ENCODE peak calls at places on chromosomes 11 and 22, in ten cellular contexts. N, X, A, R, U, Z, M, F, E and D are unnamed samples.

GRCh38 chr11:84249344-84250135 is 963.4 kb upstream of the CCDC90B start:
- DNase-seq in N (peak), E (no peak), Z (no peak), U (no peak), M (peak), R (no peak), F (no peak), A (no peak), X (no peak), D (no peak)

GRCh38 chr11:83219095-83219494 is 25.6 kb downstream of the ANKRD42 start:
- DNase-seq in M (peak), U (no peak), F (no peak), A (no peak), N (no peak), X (no peak), R (no peak), E (no peak), Z (no peak), D (no peak)

GRCh38 chr11:76251223-76251575 is 44.9 kb upstream of the WNT11 start:
- DNase-seq in X (no peak), U (no peak), R (no peak), N (no peak), M (no peak), A (no peak), F (no peak), E (no peak), Z (no peak), D (no peak)

GRCh38 chr11:12653729-12654128 is 20.5 kb upstream of the TEAD1 start:
- DNase-seq in Z (no peak), X (no peak), A (no peak), R (no peak), F (no peak), M (no peak), U (no peak), N (no peak), E (no peak), D (no peak)

GRCh38 chr11:32939866-32940265 is 47.3 kb downstream of the QSER1 start:
- DNase-seq in A (no peak), R (no peak), F (no peak), X (no peak), M (no peak), Z (no peak), N (no peak), E (no peak), U (no peak), D (no peak)

GRCh38 chr11:131370901-131371790 is 731 bp downstream of the NTM start:
- DNase-seq in R (no peak), A (no peak), E (no peak), F (no peak), U (no peak), M (no peak), X (no peak), N (no peak), Z (no peak), D (no peak)

GRCh38 chr22:44182591-44183588 is 2.2 kb downstream of the PARVG start:
- DNase-seq in R (peak), Z (no peak), M (no peak), A (peak), N (no peak), U (no peak), F (no peak), X (no peak), E (no peak), D (no peak)

GRCh38 chr11:112828433-112828832 is 132.8 kb upstream of the NCAM1 start:
- DNase-seq in R (no peak), M (no peak), E (no peak), A (no peak), U (no peak), N (no peak), X (no peak), F (no peak), Z (no peak), D (no peak)

GRCh38 chr11:123461164-123461563 is 31.1 kb downstream of the GRAMD1B start:
- DNase-seq in M (no peak), A (peak), R (no peak), X (no peak), U (no peak), F (no peak), Z (no peak), E (no peak), N (no peak), D (no peak)

GRCh38 chr11:45104790-45105084 is 41.7 kb upstream of the PRDM11 start:
- DNase-seq in F (peak), R (peak), N (no peak), X (no peak), E (no peak), Z (no peak), U (no peak), M (no peak), A (no peak), D (no peak)

GRCh38 chr22:26945565-26945964 is 288.2 kb downstream of the MIAT start:
- DNase-seq in Z (no peak), M (no peak), E (no peak), X (no peak), R (no peak), A (no peak), U (no peak), F (no peak), N (no peak), D (no peak)

GRCh38 chr11:134333951-134334350 is 2.2 kb downstream of the GLB1L2 start:
- DNase-seq in U (no peak), A (no peak), R (peak), N (no peak), F (no peak), M (no peak), X (no peak), Z (no peak), E (no peak), D (no peak)

GRCh38 chr22:32721328-32722180 is 80.0 kb upstream of the TIMP3 start:
- DNase-seq in A (no peak), N (no peak), F (no peak), M (no peak), R (no peak), X (no peak), E (no peak), U (no peak), Z (no peak), D (no peak)

GRCh38 chr22:50199251-50199721 is 1.5 kb upstream of the SELENOO start:
- DNase-seq in U (peak), Z (no peak), X (no peak), F (no peak), N (no peak), M (no peak), A (no peak), E (no peak), R (no peak), D (no peak)
- H3K4me3 ChIP-seq in U (no peak), Z (no peak), X (no peak), F (no peak), N (no peak), M (no peak), A (no peak), E (no peak), R (no peak), D (no peak)

DNA sequence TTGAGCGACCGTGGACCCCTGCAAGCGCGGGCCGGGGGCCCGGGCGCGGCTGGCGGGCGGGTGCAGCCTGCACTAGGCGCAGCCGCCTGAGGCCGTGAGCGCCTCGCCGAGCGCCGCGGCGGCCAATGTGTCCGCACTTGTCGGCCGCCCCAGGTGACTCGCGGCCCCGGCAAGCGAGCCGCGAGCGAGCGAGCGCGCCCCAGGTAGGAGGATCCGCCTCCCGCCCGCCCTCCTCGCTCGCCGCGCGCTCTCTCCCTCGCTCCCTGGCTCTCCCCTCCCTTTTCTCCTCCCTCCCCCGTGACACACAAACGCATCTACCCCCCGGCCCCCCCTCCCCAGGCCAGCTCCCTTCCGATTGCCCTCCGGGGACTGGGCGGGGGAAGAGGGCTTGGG is at the start of gene WNT7B:
- DNase-seq in U (no peak), A (no peak), X (no peak), M (no peak), N (no peak), Z (no peak), R (peak), F (no peak), E (no peak), D (no peak)
- H3K4me3 ChIP-seq in U (no peak), A (peak), X (no peak), M (no peak), N (no peak), Z (peak), R (no peak), F (peak), E (peak), D (peak)

GRCh38 chr11:726278-726915 is 20.4 kb downstream of the EPS8L2 start:
- DNase-seq in M (peak), A (no peak), U (peak), Z (no peak), X (no peak), E (no peak), F (no peak), N (peak), R (peak), D (no peak)
- H3K4me3 ChIP-seq in M (no peak), A (peak), U (peak), Z (no peak), X (no peak), E (no peak), F (no peak), N (no peak), R (no peak), D (no peak)

GRCh38 chr11:70711095-70711910 is 313.0 kb downstream of the CTTN start:
- DNase-seq in F (no peak), A (peak), R (no peak), Z (no peak), X (no peak), N (no peak), U (no peak), E (no peak), M (no peak), D (no peak)
- H3K4me3 ChIP-seq in F (no peak), A (no peak), R (no peak), Z (no peak), X (no peak), N (no peak), U (no peak), E (no peak), M (no peak), D (no peak)

GRCh38 chr11:81870066-81870412 is 863.6 kb downstream of the FAM181B start:
- DNase-seq in F (no peak), X (no peak), N (no peak), A (no peak), E (no peak), M (no peak), R (no peak), Z (no peak), U (no peak), D (no peak)

GRCh38 chr11:81874627-81875026 is 859.0 kb downstream of the FAM181B start:
- DNase-seq in R (no peak), E (no peak), X (no peak), U (no peak), N (no peak), A (no peak), M (no peak), F (no peak), Z (no peak), D (no peak)

GRCh38 chr11:81870815-81871214 is 862.8 kb downstream of the FAM181B start:
- DNase-seq in A (no peak), R (no peak), F (no peak), N (no peak), M (no peak), Z (no peak), U (no peak), E (no peak), X (no peak), D (no peak)

DNA sequence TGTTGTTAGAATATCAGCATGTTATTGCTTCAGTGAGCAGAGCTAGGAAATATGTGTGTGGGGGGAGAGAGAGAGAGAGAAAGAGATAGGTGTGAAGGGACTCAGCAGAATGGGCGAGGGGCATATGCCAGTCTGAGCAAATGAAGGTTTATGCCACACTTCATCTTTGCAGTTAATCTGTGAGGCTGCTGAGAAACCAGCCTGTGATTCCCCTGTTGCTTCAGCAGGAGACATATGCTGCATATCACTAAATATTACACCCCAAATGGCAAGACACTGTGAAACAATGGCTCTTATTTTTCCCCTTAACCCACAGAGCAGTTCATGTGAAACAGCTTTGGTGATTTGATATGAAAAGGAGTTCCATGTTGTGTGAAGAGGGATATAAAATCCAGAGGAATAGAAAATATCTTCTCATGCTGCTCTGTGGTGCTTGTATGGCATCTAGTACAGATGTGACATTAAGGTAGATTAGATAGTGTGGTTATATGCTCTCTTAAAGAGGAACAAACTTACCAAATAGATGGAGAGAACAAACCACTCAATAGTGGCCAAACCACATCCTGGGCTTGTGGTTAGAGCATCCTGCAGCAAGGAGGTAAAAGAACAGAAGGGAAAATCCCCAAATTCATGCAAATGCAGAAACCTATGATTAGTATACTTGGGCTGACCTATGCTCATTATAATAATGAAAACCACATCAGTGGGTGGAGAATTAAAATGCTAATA is 864.2 kb downstream of the FAM181B start:
- DNase-seq in A (no peak), M (peak), N (peak), R (no peak), E (no peak), X (peak), F (no peak), U (no peak), Z (no peak), D (no peak)
- H3K4me3 ChIP-seq in A (no peak), M (no peak), N (no peak), R (no peak), E (no peak), X (no peak), F (no peak), U (no peak), Z (no peak), D (no peak)

GRCh38 chr22:37485006-37485713 is 1.0 kb downstream of the MFNG start:
- DNase-seq in M (no peak), R (no peak), A (no peak), F (no peak), U (no peak), E (no peak), N (no peak), Z (no peak), X (no peak), D (no peak)
- H3K4me3 ChIP-seq in M (no peak), R (peak), A (peak), F (no peak), U (peak), E (no peak), N (no peak), Z (no peak), X (no peak), D (no peak)

GRCh38 chr22:23242473-23243001 is 62.2 kb downstream of the BCR start:
- DNase-seq in Z (no peak), X (no peak), E (no peak), A (peak), N (no peak), U (no peak), M (no peak), R (no peak), F (peak), D (no peak)

GRCh38 chr22:23244690-23245044 is 64.4 kb downstream of the BCR start:
- DNase-seq in E (no peak), Z (no peak), M (no peak), F (no peak), N (no peak), A (no peak), X (no peak), R (no peak), U (no peak), D (no peak)

GRCh38 chr22:23243859-23244689 is 63.8 kb downstream of the BCR start:
- DNase-seq in R (no peak), N (no peak), Z (no peak), X (no peak), A (no peak), M (no peak), U (no peak), F (no peak), E (no peak), D (no peak)

GRCh38 chr22:23241562-23242472 is 61.5 kb downstream of the BCR start:
- DNase-seq in A (peak), X (no peak), R (no peak), Z (no peak), M (no peak), U (no peak), N (no peak), E (no peak), F (no peak), D (no peak)

DNA sequence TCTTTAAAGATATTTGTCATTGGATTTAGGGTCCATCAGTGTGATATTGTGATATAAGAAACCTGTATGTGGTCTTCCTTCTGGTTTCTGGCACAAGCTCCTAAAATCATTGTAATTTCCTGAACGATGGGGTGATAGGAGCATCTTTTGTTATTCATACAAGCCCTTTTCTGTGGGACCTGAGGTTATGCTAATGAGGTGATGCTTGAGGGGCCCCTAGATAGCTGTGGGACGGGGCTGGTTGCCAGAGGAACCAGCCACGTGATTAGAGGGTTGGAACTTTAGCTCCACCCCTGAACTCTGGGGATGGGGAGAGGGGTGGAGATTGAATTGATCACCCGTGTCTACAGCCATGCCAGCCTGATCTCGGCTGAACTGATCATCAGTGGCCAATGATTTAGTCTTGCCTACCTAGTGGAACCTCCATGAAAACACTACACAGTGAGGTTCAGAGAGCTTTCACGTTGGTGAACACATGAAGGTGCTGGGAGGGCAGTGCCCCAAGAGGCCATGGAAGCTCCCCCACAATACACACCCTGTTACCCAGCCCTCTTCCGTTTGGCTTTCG is 62.8 kb downstream of the BCR start:
- DNase-seq in A (no peak), F (no peak), M (no peak), Z (no peak), N (no peak), U (no peak), E (no peak), R (no peak), X (no peak), D (no peak)
- H3K4me3 ChIP-seq in A (no peak), F (no peak), M (no peak), Z (no peak), N (no peak), U (no peak), E (no peak), R (no peak), X (no peak), D (no peak)

DNA sequence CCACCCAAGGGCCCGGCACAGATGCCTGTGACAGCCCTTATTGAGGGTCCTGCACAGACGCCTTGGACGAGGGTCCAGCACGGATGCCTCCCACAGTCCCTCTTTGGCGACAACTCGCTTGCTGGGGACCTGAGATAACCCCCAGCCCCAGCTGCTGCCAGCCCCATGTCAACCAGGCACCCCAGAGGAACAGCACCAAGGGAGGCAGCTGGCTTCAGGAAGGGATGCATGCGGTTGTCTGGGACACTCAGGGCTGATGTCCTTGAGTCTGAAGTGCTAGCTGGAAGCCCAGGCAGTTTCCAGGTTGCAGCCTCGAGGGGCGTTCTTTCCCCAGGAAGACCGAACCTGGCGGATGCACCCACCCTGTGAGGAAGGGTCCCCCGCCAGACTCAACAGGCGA is 33.8 kb downstream of the MOB2 start:
- DNase-seq in R (no peak), Z (no peak), E (no peak), N (no peak), X (no peak), M (no peak), F (no peak), A (no peak), U (no peak), D (no peak)
- H3K4me3 ChIP-seq in R (no peak), Z (no peak), E (no peak), N (no peak), X (no peak), M (no peak), F (no peak), A (no peak), U (no peak), D (no peak)